ENCODE peak calls at places on chromosomes 13 and 19, in four cellular contexts. One of them, this sample, is unnamed.

GRCh38 chr13:31543190-31543589 is 196.1 kb upstream of the RXFP2 start:
- DNase-seq in M059J: no peak
- DNase-seq in hypothalamus: no peak
- DNase-seq in sigmoid colon: no peak
- DNase-seq in this sample: no peak

GRCh38 chr19:38263696-38264485 is 482 bp upstream of the SPINT2 start:
- DNase-seq in M059J: peak
- DNase-seq in sigmoid colon: no peak
- DNase-seq in hypothalamus: no peak
- DNase-seq in this sample: peak

GRCh38 chr19:18439025-18439909 is 1.3 kb upstream of the ISYNA1 start:
- DNase-seq in sigmoid colon: no peak
- DNase-seq in hypothalamus: no peak
- DNase-seq in M059J: peak
- DNase-seq in this sample: no peak

GRCh38 chr13:41004875-41005693 is 14.0 kb downstream of the ELF1 start:
- DNase-seq in M059J: peak
- DNase-seq in hypothalamus: no peak
- DNase-seq in sigmoid colon: no peak
- DNase-seq in this sample: no peak

GRCh38 chr13:50409186-50409585 is 393.9 kb downstream of the KCNRG start:
- DNase-seq in hypothalamus: no peak
- DNase-seq in M059J: no peak
- DNase-seq in sigmoid colon: no peak
- DNase-seq in this sample: no peak

GRCh38 chr19:49338691-49339363 is 3.6 kb downstream of the CD37 start:
- DNase-seq in M059J: no peak
- DNase-seq in sigmoid colon: peak
- DNase-seq in hypothalamus: no peak
- DNase-seq in this sample: peak

GRCh38 chr19:58325623-58326022 is 1.2 kb upstream of the ZSCAN22 start:
- DNase-seq in sigmoid colon: no peak
- DNase-seq in hypothalamus: no peak
- DNase-seq in M059J: peak
- DNase-seq in this sample: peak

GRCh38 chr19:7575426-7576040 is 20.1 kb upstream of the CAMSAP3 start:
- DNase-seq in sigmoid colon: no peak
- DNase-seq in M059J: peak
- DNase-seq in hypothalamus: no peak
- DNase-seq in this sample: peak

GRCh38 chr19:13160557-13160956 is 10.3 kb downstream of the IER2 start:
- DNase-seq in sigmoid colon: no peak
- DNase-seq in M059J: peak
- DNase-seq in hypothalamus: no peak
- DNase-seq in this sample: peak

GRCh38 chr19:16017138-16017490 is 59.2 kb upstream of the TPM4 start:
- DNase-seq in sigmoid colon: no peak
- DNase-seq in M059J: no peak
- DNase-seq in hypothalamus: no peak
- DNase-seq in this sample: no peak

GRCh38 chr19:27966390-27966816 is 1246.5 kb downstream of the UQCRFS1 start:
- DNase-seq in hypothalamus: no peak
- DNase-seq in M059J: no peak
- DNase-seq in sigmoid colon: no peak
- DNase-seq in this sample: no peak

GRCh38 chr19:56960959-56961622 is 120.6 kb upstream of the PEG3 start:
- DNase-seq in M059J: peak
- DNase-seq in hypothalamus: no peak
- DNase-seq in sigmoid colon: no peak
- DNase-seq in this sample: no peak

GRCh38 chr13:33279898-33280549 is 5.5 kb downstream of the STARD13 start:
- DNase-seq in hypothalamus: no peak
- DNase-seq in M059J: peak
- DNase-seq in sigmoid colon: no peak
- DNase-seq in this sample: peak

GRCh38 chr19:7258042-7258839 is 36.0 kb downstream of the INSR start:
- DNase-seq in hypothalamus: no peak
- DNase-seq in sigmoid colon: no peak
- DNase-seq in M059J: no peak
- DNase-seq in this sample: no peak

GRCh38 chr19:46860846-46861690 is at the start of gene ARHGAP35:
- DNase-seq in M059J: no peak
- DNase-seq in hypothalamus: no peak
- DNase-seq in sigmoid colon: no peak
- DNase-seq in this sample: no peak

GRCh38 chr13:66546534-66547379 is 683.4 kb downstream of the PCDH9 start:
- DNase-seq in sigmoid colon: no peak
- DNase-seq in hypothalamus: no peak
- DNase-seq in M059J: no peak
- DNase-seq in this sample: peak

GRCh38 chr19:15923702-15924101 is 10.6 kb downstream of the CYP4F11 start:
- DNase-seq in hypothalamus: no peak
- DNase-seq in sigmoid colon: no peak
- DNase-seq in M059J: no peak
- DNase-seq in this sample: no peak

GRCh38 chr19:16018801-16019551 is 57.3 kb upstream of the TPM4 start:
- DNase-seq in M059J: no peak
- DNase-seq in hypothalamus: no peak
- DNase-seq in sigmoid colon: no peak
- DNase-seq in this sample: no peak

GRCh38 chr13:108272333-108272732 is 2.8 kb downstream of the TNFSF13B start:
- DNase-seq in sigmoid colon: no peak
- DNase-seq in hypothalamus: no peak
- DNase-seq in M059J: peak
- DNase-seq in this sample: no peak

GRCh38 chr13:67139551-67139950 is 90.6 kb downstream of the PCDH9 start:
- DNase-seq in hypothalamus: no peak
- DNase-seq in sigmoid colon: no peak
- DNase-seq in M059J: no peak
- DNase-seq in this sample: no peak

GRCh38 chr13:95256086-95256485 is 45.2 kb downstream of the ABCC4 start:
- DNase-seq in hypothalamus: no peak
- DNase-seq in M059J: peak
- DNase-seq in sigmoid colon: no peak
- DNase-seq in this sample: peak

GRCh38 chr13:47480121-47480520 is 521.0 kb downstream of the SUCLA2 start:
- DNase-seq in sigmoid colon: no peak
- DNase-seq in hypothalamus: no peak
- DNase-seq in M059J: peak
- DNase-seq in this sample: peak

GRCh38 chr13:89061821-89062220 is 1390.7 kb downstream of the SLITRK5 start:
- DNase-seq in M059J: no peak
- DNase-seq in hypothalamus: no peak
- DNase-seq in sigmoid colon: no peak
- DNase-seq in this sample: no peak

GRCh38 chr13:29282096-29282495 is 313.4 kb downstream of the SLC7A1 start:
- DNase-seq in sigmoid colon: no peak
- DNase-seq in hypothalamus: no peak
- DNase-seq in M059J: no peak
- DNase-seq in this sample: no peak

GRCh38 chr19:28329429-28329828 is 883.5 kb downstream of the UQCRFS1 start:
- DNase-seq in M059J: no peak
- DNase-seq in hypothalamus: no peak
- DNase-seq in sigmoid colon: no peak
- DNase-seq in this sample: no peak

GRCh38 chr19:42040031-42040430 is 30.0 kb downstream of the GRIK5 start:
- DNase-seq in hypothalamus: no peak
- DNase-seq in sigmoid colon: no peak
- DNase-seq in M059J: no peak
- DNase-seq in this sample: no peak

GRCh38 chr13:109211616-109212015 is 574.8 kb downstream of the IRS2 start:
- DNase-seq in sigmoid colon: no peak
- DNase-seq in M059J: peak
- DNase-seq in hypothalamus: no peak
- DNase-seq in this sample: peak

GRCh38 chr19:5186293-5187050 is 154.1 kb downstream of the PTPRS start:
- DNase-seq in hypothalamus: no peak
- DNase-seq in M059J: peak
- DNase-seq in sigmoid colon: no peak
- DNase-seq in this sample: peak

GRCh38 chr19:14476663-14477401 is 1.7 kb upstream of the PTGER1 start:
- DNase-seq in M059J: peak
- DNase-seq in sigmoid colon: peak
- DNase-seq in hypothalamus: no peak
- DNase-seq in this sample: peak

GRCh38 chr13:71320452-71320851 is 546.6 kb downstream of the DACH1 start:
- DNase-seq in hypothalamus: no peak
- DNase-seq in sigmoid colon: no peak
- DNase-seq in M059J: peak
- DNase-seq in this sample: peak

GRCh38 chr13:21149568-21149967 is 26.8 kb downstream of the SKA3 start:
- DNase-seq in M059J: no peak
- DNase-seq in sigmoid colon: no peak
- DNase-seq in hypothalamus: no peak
- DNase-seq in this sample: no peak

GRCh38 chr19:13382633-13382938 is 123.7 kb downstream of the CACNA1A start:
- DNase-seq in M059J: no peak
- DNase-seq in sigmoid colon: no peak
- DNase-seq in hypothalamus: no peak
- DNase-seq in this sample: no peak

GRCh38 chr19:8224394-8225145 is 15.4 kb downstream of the CERS4 start:
- DNase-seq in hypothalamus: no peak
- DNase-seq in sigmoid colon: peak
- DNase-seq in M059J: no peak
- DNase-seq in this sample: peak

GRCh38 chr19:21092107-21092506 is 10.1 kb downstream of the ZNF714 start:
- DNase-seq in sigmoid colon: no peak
- DNase-seq in hypothalamus: no peak
- DNase-seq in M059J: peak
- DNase-seq in this sample: no peak

GRCh38 chr13:110698689-110699088 is 7.2 kb downstream of the CARS2 start:
- DNase-seq in M059J: no peak
- DNase-seq in sigmoid colon: no peak
- DNase-seq in hypothalamus: no peak
- DNase-seq in this sample: no peak

GRCh38 chr19:16525751-16526481 is 16.3 kb downstream of the CHERP start:
- DNase-seq in M059J: no peak
- DNase-seq in hypothalamus: no peak
- DNase-seq in sigmoid colon: no peak
- DNase-seq in this sample: no peak

GRCh38 chr19:49447485-49448431 is 3.9 kb downstream of the PIH1D1 start:
- DNase-seq in M059J: no peak
- DNase-seq in hypothalamus: no peak
- DNase-seq in sigmoid colon: peak
- DNase-seq in this sample: no peak

GRCh38 chr19:52823676-52824075 is 2.2 kb upstream of the ZNF28 start:
- DNase-seq in sigmoid colon: no peak
- DNase-seq in hypothalamus: no peak
- DNase-seq in M059J: no peak
- DNase-seq in this sample: no peak

GRCh38 chr19:47430041-47430802 is 10.9 kb upstream of the MEIS3 start:
- DNase-seq in sigmoid colon: no peak
- DNase-seq in M059J: peak
- DNase-seq in hypothalamus: no peak
- DNase-seq in this sample: no peak